ENCODE peak calls at places on chromosomes 5 and 9, in ten cellular contexts. Z is brain microvascular endothelial cell; L is IMR-90; R is OCI-LY7; M is stomach; Q is CD8-positive, alpha-beta T cell; I is mucosa of descending colon; G is ovary; P is H1; V is BE2C. C is an unnamed sample.

GRCh38 chr5:24633705-24634325 is 11.0 kb downstream of the CDH10 start:
- DNase-seq in Z (peak; percentile 7), L (peak; percentile 11), R (peak; percentile 47), M (no peak), Q (no peak), I (no peak), G (no peak), P (no peak), V (peak; percentile 29), C (no peak)

GRCh38 chr9:134434896-134435506 is 108.7 kb downstream of the RXRA start:
- DNase-seq in Z (peak; percentile 91), L (peak; percentile 97), R (no peak), M (peak; percentile 98), Q (no peak), I (peak; percentile 90), G (peak; percentile 97), P (no peak), V (peak; percentile 94), C (peak; percentile 51)

GRCh38 chr5:108361771-108362170 is 20.1 kb downstream of the FBXL17 start:
- DNase-seq in Z (no peak), L (no peak), R (no peak), M (no peak), Q (no peak), I (no peak), G (no peak), P (no peak), V (no peak), C (no peak)

GRCh38 chr9:95024097-95024671 is 293.3 kb downstream of the FANCC start:
- DNase-seq in Z (no peak), L (no peak), R (no peak), M (peak; percentile 73), Q (no peak), I (no peak), G (no peak), P (no peak), V (peak; percentile 36), C (no peak)

GRCh38 chr5:42951169-42951846 is 88.8 kb downstream of the ANXA2R start:
- DNase-seq in Z (peak; percentile 47), L (peak; percentile 43), R (peak; percentile 25), M (peak; percentile 32), Q (peak; percentile 83), I (peak; percentile 76), G (peak; percentile 33), P (no peak), V (no peak), C (peak; percentile 72)

GRCh38 chr5:73938938-73939320 is 312.9 kb downstream of the ARHGEF28 start:
- DNase-seq in Z (peak; percentile 32), L (no peak), R (no peak), M (no peak), Q (no peak), I (no peak), G (no peak), P (no peak), V (no peak), C (no peak)

GRCh38 chr9:136138566-136138965 is 19.9 kb upstream of the TMEM250 start:
- DNase-seq in Z (no peak), L (no peak), R (peak; percentile 74), M (no peak), Q (no peak), I (no peak), G (no peak), P (peak; percentile 95), V (peak; percentile 63), C (peak; percentile 24)

GRCh38 chr5:12316812-12317211 is 412.6 kb upstream of the CTNND2 start:
- DNase-seq in Z (no peak), L (no peak), R (no peak), M (no peak), Q (no peak), I (no peak), G (no peak), P (no peak), V (no peak), C (no peak)

GRCh38 chr9:130433168-130433946 is 11.4 kb upstream of the ASS1 start:
- DNase-seq in Z (peak; percentile 17), L (peak; percentile 39), R (no peak), M (no peak), Q (peak; percentile 55), I (peak; percentile 58), G (peak; percentile 74), P (peak; percentile 85), V (peak; percentile 89), C (no peak)

GRCh38 chr5:127019928-127020327 is 10.4 kb downstream of the MARCHF3 start:
- DNase-seq in Z (no peak), L (no peak), R (no peak), M (no peak), Q (no peak), I (no peak), G (no peak), P (no peak), V (no peak), C (no peak)

GRCh38 chr5:52657231-52657645 is 130.5 kb upstream of the ITGA1 start:
- DNase-seq in Z (no peak), L (peak; percentile 58), R (peak; percentile 49), M (no peak), Q (no peak), I (no peak), G (no peak), P (no peak), V (no peak), C (no peak)

GRCh38 chr9:120708526-120709224 is 5.6 kb downstream of the MEGF9 start:
- DNase-seq in Z (no peak), L (peak; percentile 76), R (no peak), M (no peak), Q (no peak), I (no peak), G (no peak), P (no peak), V (no peak), C (no peak)

GRCh38 chr9:125971050-125971449 is 223.9 kb downstream of the PBX3 start:
- DNase-seq in Z (no peak), L (no peak), R (no peak), M (no peak), Q (no peak), I (no peak), G (no peak), P (peak; percentile 42), V (no peak), C (peak; percentile 3)

GRCh38 chr9:129869585-129870501 is 34.6 kb downstream of the USP20 start:
- DNase-seq in Z (no peak), L (no peak), R (no peak), M (no peak), Q (no peak), I (no peak), G (no peak), P (no peak), V (no peak), C (no peak)

GRCh38 chr9:127968717-127969383 is 11.9 kb downstream of the EEIG1 start:
- DNase-seq in Z (peak; percentile 76), L (peak; percentile 94), R (no peak), M (peak; percentile 84), Q (no peak), I (peak; percentile 64), G (peak; percentile 41), P (no peak), V (peak; percentile 80), C (peak; percentile 60)

GRCh38 chr9:127965953-127966352 is 14.8 kb downstream of the EEIG1 start:
- DNase-seq in Z (no peak), L (no peak), R (no peak), M (no peak), Q (no peak), I (no peak), G (no peak), P (no peak), V (peak; percentile 25), C (no peak)

GRCh38 chr9:127966416-127967150 is 14.2 kb downstream of the EEIG1 start:
- DNase-seq in Z (no peak), L (no peak), R (peak; percentile 34), M (peak; percentile 72), Q (no peak), I (peak; percentile 53), G (no peak), P (no peak), V (no peak), C (no peak)

GRCh38 chr9:127968046-127968445 is 12.7 kb downstream of the EEIG1 start:
- DNase-seq in Z (no peak), L (peak; percentile 77), R (no peak), M (peak; percentile 62), Q (no peak), I (peak; percentile 86), G (peak; percentile 28), P (no peak), V (peak; percentile 14), C (no peak)

GRCh38 chr9:127967151-127967809 is 13.5 kb downstream of the EEIG1 start:
- DNase-seq in Z (no peak), L (no peak), R (no peak), M (no peak), Q (no peak), I (peak; percentile 54), G (peak; percentile 53), P (no peak), V (no peak), C (no peak)
- TF ChIP-seq CTCF in Z (no peak), L (no peak), R (no peak), M (no peak), Q (no peak), I (no peak), G (no peak), P (no peak), V (no peak), C (no peak)

GRCh38 chr5:157323107-157323706 is 57.3 kb downstream of the CYFIP2 start:
- DNase-seq in Z (no peak), L (no peak), R (no peak), M (no peak), Q (no peak), I (no peak), G (no peak), P (peak; percentile 85), V (no peak), C (no peak)
- TF ChIP-seq CTCF in Z (peak; percentile 53), L (peak; percentile 17), R (peak; percentile 71), M (no peak), Q (peak; percentile 16), I (no peak), G (no peak), P (peak; percentile 84), V (peak; percentile 8), C (no peak)

GRCh38 chr9:1922026-1922425 is 93.1 kb upstream of the SMARCA2 start:
- DNase-seq in Z (no peak), L (no peak), R (no peak), M (no peak), Q (no peak), I (no peak), G (no peak), P (no peak), V (no peak), C (no peak)
- TF ChIP-seq CTCF in Z (no peak), L (no peak), R (peak; percentile 20), M (no peak), Q (no peak), I (no peak), G (no peak), P (peak; percentile 48), V (no peak), C (no peak)

GRCh38 chr5:92676120-92676838 is 904.7 kb downstream of the NR2F1-AS1 start:
- DNase-seq in Z (no peak), L (no peak), R (no peak), M (no peak), Q (no peak), I (no peak), G (no peak), P (no peak), V (no peak), C (no peak)

GRCh38 chr5:92676839-92677197 is 904.2 kb downstream of the NR2F1-AS1 start:
- DNase-seq in Z (no peak), L (no peak), R (no peak), M (no peak), Q (no peak), I (no peak), G (no peak), P (no peak), V (no peak), C (no peak)

GRCh38 chr5:92674322-92674721 is 906.7 kb downstream of the NR2F1-AS1 start:
- DNase-seq in Z (no peak), L (no peak), R (no peak), M (no peak), Q (no peak), I (no peak), G (no peak), P (no peak), V (no peak), C (no peak)

GRCh38 chr5:92678576-92679105 is 902.4 kb downstream of the NR2F1-AS1 start:
- DNase-seq in Z (no peak), L (no peak), R (no peak), M (no peak), Q (no peak), I (no peak), G (no peak), P (no peak), V (peak; percentile 11), C (no peak)
- TF ChIP-seq CTCF in Z (peak; percentile 63), L (no peak), R (no peak), M (no peak), Q (no peak), I (no peak), G (no peak), P (peak; percentile 47), V (peak; percentile 47), C (no peak)